ENCODE peak calls at places on chromosomes 3 and 15, in eight cellular contexts. T is A549, D is ascending aorta, A is right cardiac atrium, Y is left lung, M is mucosa of descending colon, L is left ventricle myocardium inferior, S is fibroblast of lung. B is an unnamed sample. For H3K4me1, the result is how much of the 10 kb centered on the place peaks cover.

GRCh38 chr3:178835033-178835432 is 236.6 kb downstream of the ZMAT3 start:
- DNase-seq in T (no peak), D (no peak), A (no peak), Y (no peak), M (no peak), L (no peak), S (no peak), B (no peak)

GRCh38 chr3:36908647-36909180 is 36.1 kb downstream of the TRANK1 start:
- DNase-seq in T (no peak), D (no peak), A (no peak), Y (no peak), M (no peak), L (no peak), S (no peak), B (no peak)

GRCh38 chr3:194485471-194485875 is 1.3 kb downstream of the ATP13A3 start:
- DNase-seq in T (no peak), D (no peak), A (no peak), Y (no peak), M (no peak), L (no peak), S (peak), B (no peak)

GRCh38 chr3:73727117-73727802 is 102.5 kb upstream of the PDZRN3 start:
- DNase-seq in T (no peak), D (no peak), A (peak), Y (no peak), M (peak), L (no peak), S (peak), B (no peak)

GRCh38 chr3:197350446-197350845 is 52.0 kb upstream of the DLG1 start:
- DNase-seq in T (no peak), D (no peak), A (no peak), Y (no peak), M (no peak), L (no peak), S (no peak), B (no peak)

GRCh38 chr3:113086506-113087461 is 96.0 kb downstream of the GTPBP8 start:
- DNase-seq in T (peak), D (no peak), A (no peak), Y (no peak), M (no peak), L (no peak), S (peak), B (no peak)

GRCh38 chr15:63461230-63461629 is 43.2 kb upstream of the USP3 start:
- DNase-seq in T (no peak), D (no peak), A (no peak), Y (no peak), M (peak), L (no peak), S (no peak), B (no peak)

GRCh38 chr3:32460031-32460749 is 42.5 kb downstream of the CMTM6 start:
- DNase-seq in T (no peak), D (no peak), A (no peak), Y (no peak), M (peak), L (no peak), S (no peak), B (no peak)

GRCh38 chr3:23071758-23072157 is 131.4 kb upstream of the UBE2E2 start:
- DNase-seq in T (no peak), D (no peak), A (no peak), Y (no peak), M (peak), L (no peak), S (no peak), B (no peak)

GRCh38 chr15:61415617-61416120 is 186.6 kb upstream of the RORA start:
- DNase-seq in T (no peak), D (no peak), A (no peak), Y (no peak), M (no peak), L (no peak), S (no peak), B (no peak)

GRCh38 chr3:105691633-105692032 is 177.2 kb downstream of the CBLB start:
- DNase-seq in T (no peak), D (no peak), A (no peak), Y (no peak), M (no peak), L (no peak), S (peak), B (no peak)

GRCh38 chr15:71639531-71639930 is 170.8 kb upstream of the NR2E3 start:
- DNase-seq in T (no peak), D (no peak), A (no peak), Y (no peak), M (no peak), L (no peak), S (no peak), B (no peak)

GRCh38 chr3:45978348-45978747 is 17.3 kb downstream of the FYCO1 start:
- DNase-seq in T (no peak), D (no peak), A (no peak), Y (peak), M (peak), L (no peak), S (no peak), B (peak)

GRCh38 chr3:39021465-39022274 is 30.1 kb downstream of the SCN11A start:
- DNase-seq in T (no peak), D (no peak), A (no peak), Y (no peak), M (no peak), L (no peak), S (no peak), B (no peak)

GRCh38 chr15:40809051-40809450 is 1.8 kb upstream of the DNAJC17 start:
- DNase-seq in T (no peak), D (no peak), A (no peak), Y (no peak), M (no peak), L (no peak), S (no peak), B (no peak)

GRCh38 chr3:123695731-123696640 is 111.1 kb upstream of the HACD2 start:
- DNase-seq in T (no peak), D (no peak), A (no peak), Y (no peak), M (no peak), L (no peak), S (peak), B (no peak)

GRCh38 chr3:123694377-123695147 is 109.7 kb upstream of the HACD2 start:
- DNase-seq in T (no peak), D (no peak), A (no peak), Y (no peak), M (no peak), L (no peak), S (peak), B (no peak)

GRCh38 chr3:123693584-123693983 is 108.7 kb upstream of the HACD2 start:
- DNase-seq in T (no peak), D (no peak), A (no peak), Y (no peak), M (no peak), L (no peak), S (no peak), B (no peak)

GRCh38 chr3:123696796-123697195 is 111.9 kb upstream of the HACD2 start:
- DNase-seq in T (no peak), D (no peak), A (no peak), Y (no peak), M (no peak), L (no peak), S (no peak), B (no peak)

GRCh38 chr3:123695152-123695551 is 110.3 kb upstream of the HACD2 start:
- DNase-seq in T (no peak), D (no peak), A (no peak), Y (no peak), M (no peak), L (no peak), S (peak), B (no peak)
- H3K4me1 ChIP-seq in T (under half), D (under half), A (under half), Y (under half), M (under half), L (half or more), S (under half), B (under half)

GRCh38 chr3:64343692-64344440 is 118.6 kb upstream of the PRICKLE2 start:
- DNase-seq in T (no peak), D (no peak), A (no peak), Y (no peak), M (no peak), L (no peak), S (peak), B (no peak)

GRCh38 chr3:64344721-64345207 is 119.5 kb upstream of the PRICKLE2 start:
- DNase-seq in T (peak), D (no peak), A (no peak), Y (no peak), M (no peak), L (no peak), S (peak), B (no peak)

GRCh38 chr3:64340636-64341240 is 115.5 kb upstream of the PRICKLE2 start:
- DNase-seq in T (no peak), D (no peak), A (no peak), Y (no peak), M (no peak), L (no peak), S (peak), B (no peak)

GRCh38 chr3:64342940-64343691 is 117.8 kb upstream of the PRICKLE2 start:
- DNase-seq in T (peak), D (no peak), A (no peak), Y (no peak), M (no peak), L (no peak), S (peak), B (peak)

DNA sequence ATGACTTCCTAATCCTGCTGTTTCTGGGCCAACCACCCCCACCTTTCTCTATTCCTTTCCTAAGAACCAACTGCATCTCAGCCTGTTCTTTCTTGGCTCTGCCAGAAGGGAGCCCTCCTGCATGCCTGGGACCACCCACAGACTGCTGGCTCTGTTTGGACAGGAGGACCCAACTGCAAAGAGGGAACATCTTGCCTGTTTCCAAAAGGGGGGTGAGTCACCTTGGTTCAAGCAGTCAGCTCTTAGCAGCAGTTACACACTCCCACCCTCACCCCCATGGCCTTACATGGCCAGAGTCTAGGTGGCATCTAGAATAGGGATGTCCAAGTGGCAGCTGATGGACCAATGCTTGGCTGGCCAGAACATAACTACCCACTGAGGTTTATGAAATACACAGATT is 116.1 kb upstream of the PRICKLE2 start:
- DNase-seq in T (no peak), D (no peak), A (no peak), Y (no peak), M (no peak), L (no peak), S (peak), B (no peak)
- H3K4me1 ChIP-seq in T (under half), D (under half), A (under half), Y (under half), M (under half), L (under half), S (under half), B (under half)

GRCh38 chr3:58008140-58009025 is at the start of gene FLNB:
- DNase-seq in T (peak), D (no peak), A (peak), Y (peak), M (peak), L (peak), S (peak), B (peak)

GRCh38 chr3:58009749-58010535 is 1.7 kb downstream of the FLNB start:
- DNase-seq in T (no peak), D (no peak), A (no peak), Y (peak), M (peak), L (no peak), S (no peak), B (peak)

GRCh38 chr3:58010562-58010961 is 2.3 kb downstream of the FLNB start:
- DNase-seq in T (no peak), D (no peak), A (no peak), Y (no peak), M (peak), L (no peak), S (no peak), B (no peak)

GRCh38 chr3:58011580-58011979 is 3.4 kb downstream of the FLNB start:
- DNase-seq in T (no peak), D (no peak), A (no peak), Y (no peak), M (no peak), L (no peak), S (no peak), B (no peak)

DNA sequence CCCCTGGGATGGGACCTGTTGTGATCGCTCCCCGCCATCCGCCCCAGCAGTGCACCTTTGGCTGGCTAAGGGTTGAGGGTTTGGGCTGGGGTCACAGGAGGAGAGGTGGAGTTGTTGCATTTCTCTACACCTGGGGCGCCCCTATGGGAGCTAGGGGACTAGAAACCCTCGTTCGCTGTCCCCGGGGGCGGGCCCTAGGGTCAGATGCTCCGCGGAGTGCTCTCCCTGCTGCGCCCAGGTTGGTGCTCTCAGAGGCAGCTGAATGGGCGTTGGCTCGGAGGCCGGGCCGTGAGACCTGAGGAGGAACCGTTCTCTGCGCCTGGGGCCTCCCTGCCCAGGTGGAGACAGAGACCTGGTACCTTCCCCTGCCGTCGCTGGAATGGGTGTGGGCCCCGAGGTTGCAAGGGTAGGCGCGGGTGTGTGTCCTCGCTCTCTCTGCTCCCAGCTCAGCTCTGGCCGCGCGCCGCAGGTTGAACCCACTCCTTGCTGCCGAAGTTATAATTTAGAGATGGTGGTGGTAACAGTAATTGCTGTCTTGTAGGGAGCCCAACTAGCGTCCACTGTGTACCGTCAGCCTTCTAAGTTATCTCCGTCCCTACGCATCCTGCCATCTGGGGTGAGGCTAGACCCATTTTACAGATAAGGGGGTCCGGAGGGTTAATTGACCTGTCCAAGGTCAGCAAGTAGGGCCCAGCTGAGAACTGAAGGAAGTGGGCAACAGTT is 965 bp downstream of the FLNB start:
- DNase-seq in T (no peak), D (no peak), A (peak), Y (peak), M (peak), L (peak), S (no peak), B (no peak)
- H3K4me1 ChIP-seq in T (under half), D (under half), A (under half), Y (under half), M (under half), L (half or more), S (under half), B (under half)

GRCh38 chr15:37016287-37016686 is 84.1 kb downstream of the MEIS2 start:
- DNase-seq in T (no peak), D (no peak), A (peak), Y (no peak), M (peak), L (no peak), S (peak), B (no peak)

GRCh38 chr15:37014566-37014965 is 85.8 kb downstream of the MEIS2 start:
- DNase-seq in T (no peak), D (no peak), A (no peak), Y (no peak), M (no peak), L (no peak), S (no peak), B (no peak)

GRCh38 chr15:37015476-37015875 is 84.9 kb downstream of the MEIS2 start:
- DNase-seq in T (no peak), D (no peak), A (no peak), Y (no peak), M (no peak), L (no peak), S (peak), B (no peak)

GRCh38 chr15:37015025-37015424 is 85.3 kb downstream of the MEIS2 start:
- DNase-seq in T (no peak), D (no peak), A (peak), Y (no peak), M (no peak), L (no peak), S (peak), B (no peak)

DNA sequence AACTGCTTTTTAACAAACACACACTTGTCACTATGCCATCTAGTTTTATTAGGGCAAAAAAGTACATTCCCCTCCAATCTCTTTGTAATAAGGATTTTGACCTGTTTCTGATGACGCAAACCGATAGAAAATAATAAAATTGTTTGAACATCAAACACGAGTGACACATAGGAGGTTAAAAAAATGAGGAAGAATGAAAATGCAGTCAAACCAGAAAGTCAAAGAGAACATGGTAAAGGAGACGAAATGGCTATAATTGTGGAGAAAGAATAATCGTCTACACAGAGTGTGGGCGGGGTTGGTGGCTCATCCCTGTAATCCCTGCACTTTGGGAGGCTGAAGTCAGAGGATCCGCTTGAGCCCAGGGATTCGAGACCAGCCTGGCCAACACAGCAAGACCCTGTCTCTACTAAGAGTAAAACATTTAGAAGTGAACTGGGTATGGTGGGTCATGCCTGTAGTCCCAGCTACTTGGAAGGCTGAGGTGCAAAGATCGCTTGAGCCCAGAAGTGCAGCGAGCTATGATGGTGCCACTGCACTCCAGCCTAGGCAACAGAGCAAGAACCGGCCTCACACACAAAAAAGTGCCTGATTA is 83.2 kb downstream of the MEIS2 start:
- DNase-seq in T (no peak), D (no peak), A (no peak), Y (no peak), M (no peak), L (no peak), S (no peak), B (no peak)
- H3K4me1 ChIP-seq in T (under half), D (under half), A (under half), Y (under half), M (under half), L (half or more), S (under half), B (under half)

B was measured in breast epithelium.